ENCODE peak calls at places on chromosomes 11 and 22, in nine cellular contexts. C is IMR-90; U is CD4-positive, alpha-beta T cell; W is cardiac fibroblast; F is neural progenitor cell; S is spleen; D is foreskin keratinocyte; Z is fibroblast of lung; Y is tibial nerve. A is an unnamed sample.

GRCh38 chr11:123684601-123685000 is 30.2 kb upstream of the SCN3B start:
- DNase-seq in F (no peak), W (no peak), Y (no peak), S (no peak), D (no peak), U (no peak), Z (no peak), C (no peak), A (no peak)

GRCh38 chr11:123560001-123560400 is 94.4 kb downstream of the SCN3B start:
- DNase-seq in C (peak), Z (peak), D (no peak), S (no peak), U (peak), F (peak), Y (peak), W (peak), A (peak)

GRCh38 chr22:49763138-49763537 is 64.5 kb downstream of the BRD1 start:
- DNase-seq in D (no peak), Z (no peak), U (no peak), C (no peak), Y (no peak), W (no peak), S (peak), F (no peak), A (no peak)

GRCh38 chr22:24592846-24593809 is at the start of gene LRRC75B:
- DNase-seq in F (peak), W (peak), U (no peak), Y (peak), S (peak), D (no peak), C (peak), Z (peak), A (peak)

GRCh38 chr11:103484545-103484944 is 375.3 kb downstream of the DYNC2H1 start:
- DNase-seq in D (no peak), S (no peak), Y (no peak), C (no peak), F (no peak), U (no peak), W (no peak), Z (no peak), A (no peak)

GRCh38 chr11:126949066-126949945 is 51.3 kb downstream of the KIRREL3 start:
- DNase-seq in S (no peak), F (peak), W (no peak), U (no peak), Z (peak), D (no peak), C (peak), Y (no peak), A (no peak)

GRCh38 chr22:37328017-37328416 is 45.7 kb downstream of the CYTH4 start:
- DNase-seq in F (no peak), Y (no peak), D (peak), U (no peak), C (peak), W (peak), S (no peak), Z (peak), A (no peak)

GRCh38 chr11:60786811-60787567 is 1.9 kb downstream of the MS4A10 start:
- DNase-seq in Y (peak), F (no peak), Z (peak), C (peak), U (no peak), D (no peak), W (peak), S (peak), A (no peak)

GRCh38 chr11:71186861-71187260 is 65.5 kb downstream of the SHANK2 start:
- DNase-seq in U (no peak), Z (no peak), F (no peak), W (no peak), C (no peak), D (no peak), S (peak), Y (no peak), A (no peak)

GRCh38 chr11:65792456-65792855 is 5.6 kb downstream of the OVOL1 start:
- DNase-seq in U (no peak), S (no peak), W (no peak), F (no peak), C (no peak), Z (no peak), D (no peak), Y (no peak), A (no peak)

DNA sequence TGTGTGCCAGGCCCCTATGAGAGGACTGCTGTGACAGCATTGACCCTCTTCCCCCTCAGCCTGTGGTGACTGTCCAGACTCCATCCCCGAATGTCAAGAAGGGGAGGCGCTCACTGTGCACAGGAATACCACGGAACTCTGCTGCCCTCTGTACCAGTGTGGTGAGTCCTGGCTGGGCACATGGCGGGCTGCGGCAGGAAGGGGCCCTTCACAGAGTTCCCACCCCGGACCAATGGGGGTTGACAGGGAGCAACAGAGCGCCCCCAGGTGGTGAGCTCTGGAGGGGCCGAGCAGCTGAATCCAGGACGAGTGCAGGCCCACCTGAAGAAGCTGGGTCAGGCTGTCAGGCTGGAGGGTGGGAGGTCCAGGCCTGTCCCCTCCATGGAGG is 83.8 kb upstream of the MYOD1 start:
- DNase-seq in W (no peak), U (no peak), F (no peak), S (no peak), Z (no peak), Y (no peak), D (no peak), C (no peak), A (no peak)
- TF ChIP-seq CTCF in W (no peak), U (no peak), F (peak), S (no peak), Z (no peak), Y (no peak), D (no peak), C (no peak), A (no peak)

DNA sequence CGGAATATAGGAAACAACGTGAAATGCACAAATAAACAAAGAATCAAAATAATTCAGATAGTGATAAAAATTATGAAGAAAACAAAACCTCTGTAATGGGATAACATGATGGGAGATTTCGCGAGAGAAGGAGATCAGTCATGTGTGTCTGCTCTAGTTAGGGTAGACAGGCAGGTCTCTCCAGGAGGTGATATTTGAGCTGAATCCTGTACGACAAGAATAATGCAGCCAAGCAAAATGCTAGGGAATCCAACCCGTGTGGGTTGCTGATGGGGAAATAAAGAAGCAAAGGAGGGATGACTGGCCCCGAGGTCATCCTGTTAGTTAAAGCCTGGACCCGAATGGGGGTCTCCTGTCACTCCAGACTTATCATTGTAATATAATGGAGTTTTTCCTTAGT is 16.0 kb downstream of the MAML2 start:
- DNase-seq in C (no peak), F (no peak), U (no peak), D (no peak), Z (no peak), Y (no peak), S (no peak), W (no peak), A (no peak)
- TF ChIP-seq CTCF in C (no peak), F (no peak), U (no peak), D (no peak), Z (no peak), Y (no peak), S (no peak), W (no peak), A (no peak)

GRCh38 chr22:19854778-19855503 is at the start of the genes GNB1L and RTL10:
- DNase-seq in C (peak), Y (peak), Z (peak), W (peak), S (peak), F (peak), D (peak), U (peak), A (peak)
- TF ChIP-seq CTCF in C (peak), Y (no peak), Z (peak), W (no peak), S (no peak), F (no peak), D (peak), U (no peak), A (no peak)

GRCh38 chr22:39917091-39917703 is 16.3 kb downstream of the GRAP2 start:
- DNase-seq in Z (no peak), C (no peak), W (no peak), D (no peak), S (no peak), F (no peak), U (no peak), Y (no peak), A (no peak)
- TF ChIP-seq CTCF in Z (no peak), C (no peak), W (no peak), D (no peak), S (no peak), F (no peak), U (no peak), Y (no peak), A (no peak)

GRCh38 chr11:134581121-134581626 is 169.1 kb upstream of the B3GAT1 start:
- DNase-seq in W (no peak), S (no peak), Y (no peak), U (no peak), Z (no peak), F (no peak), C (no peak), D (no peak), A (no peak)

GRCh38 chr11:134579709-134580634 is 167.9 kb upstream of the B3GAT1 start:
- DNase-seq in D (no peak), F (no peak), Y (no peak), Z (no peak), W (no peak), U (no peak), S (no peak), C (no peak), A (no peak)

GRCh38 chr11:134580635-134581025 is 168.6 kb upstream of the B3GAT1 start:
- DNase-seq in W (no peak), C (no peak), S (no peak), Z (no peak), Y (no peak), F (no peak), U (no peak), D (no peak), A (no peak)

GRCh38 chr11:134577801-134578200 is 165.8 kb upstream of the B3GAT1 start:
- DNase-seq in Z (no peak), S (no peak), W (no peak), U (no peak), Y (no peak), D (no peak), C (no peak), F (no peak), A (no peak)

DNA sequence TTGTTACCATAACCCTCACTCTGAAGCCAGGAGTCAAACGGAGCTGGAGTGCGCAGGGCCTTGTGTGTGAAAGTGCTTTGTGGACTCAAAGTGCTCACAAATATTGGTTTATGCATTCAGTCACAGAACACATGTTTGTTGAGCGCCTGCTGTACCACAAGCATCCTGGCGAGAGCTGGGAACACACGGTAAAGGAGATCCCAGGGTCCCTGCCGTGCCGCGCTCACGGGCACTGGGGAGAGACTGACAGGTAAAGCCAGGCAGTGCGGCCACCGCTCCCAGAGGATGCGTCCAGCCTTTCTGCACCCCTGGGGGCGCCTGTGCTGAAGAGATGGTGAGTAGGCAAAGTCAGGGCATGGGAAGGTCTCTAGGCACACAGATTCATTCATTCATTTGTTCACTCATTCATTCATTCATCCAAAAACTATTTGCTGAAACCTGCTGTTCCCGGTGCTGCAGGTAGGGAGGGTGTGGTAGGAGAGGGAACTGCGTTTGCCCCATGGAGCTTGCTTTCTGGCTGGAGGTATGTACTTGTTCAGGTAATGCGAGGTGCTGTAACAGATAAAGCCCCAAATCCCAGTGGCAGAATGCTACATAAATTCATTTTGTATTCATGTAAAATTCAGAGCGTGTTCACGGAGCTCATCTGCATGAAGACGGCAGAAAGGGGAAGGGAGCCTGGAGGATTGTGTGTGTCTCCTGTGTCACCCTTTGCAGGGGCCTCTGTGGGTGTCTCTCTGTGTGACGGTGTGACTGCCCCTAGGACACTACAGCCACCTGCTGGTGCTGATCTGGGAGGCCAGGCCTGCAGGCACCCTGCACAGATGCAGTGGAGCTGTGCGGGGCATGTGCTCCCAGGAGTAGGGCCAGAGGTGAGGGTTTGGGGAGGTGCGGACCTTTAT is 167.0 kb upstream of the B3GAT1 start:
- DNase-seq in F (no peak), C (no peak), D (no peak), U (no peak), S (no peak), Z (no peak), Y (no peak), W (no peak), A (no peak)
- TF ChIP-seq CTCF in F (peak), C (no peak), D (no peak), U (no peak), S (no peak), Z (no peak), Y (no peak), W (no peak), A (no peak)

A was measured in activated B cell treated with CpG ODN at 0.5 μM for 24 hours.